ENCODE peak calls at places on chromosomes 13 and 19, in nine cellular contexts. One of them, this sample, is unnamed.

GRCh38 chr13:112132619-112133018 is 65.7 kb downstream of the SOX1 start:
- DNase-seq in Peyer's patch: no peak
- DNase-seq in fibroblast of mammary gland: no peak
- DNase-seq in activated CD4-positive, alpha-beta T cell treated with anti-CD3 and anti-CD28 coated beads for 4 hours: no peak
- DNase-seq in AG10803: no peak
- DNase-seq in ovary: no peak
- DNase-seq in choroid plexus epithelial cell: no peak
- DNase-seq in C1 segment of cervical spinal cord: no peak
- DNase-seq in HFFc6: no peak
- DNase-seq in this sample: no peak

GRCh38 chr19:31534786-31535185 is 185.6 kb upstream of the TSHZ3 start:
- DNase-seq in fibroblast of mammary gland: no peak
- DNase-seq in choroid plexus epithelial cell: no peak
- DNase-seq in ovary: no peak
- DNase-seq in C1 segment of cervical spinal cord: no peak
- DNase-seq in HFFc6: no peak
- DNase-seq in Peyer's patch: no peak
- DNase-seq in AG10803: no peak
- DNase-seq in activated CD4-positive, alpha-beta T cell treated with anti-CD3 and anti-CD28 coated beads for 4 hours: no peak
- DNase-seq in this sample: no peak

GRCh38 chr13:37481005-37481857 is 117.3 kb downstream of the POSTN start:
- DNase-seq in choroid plexus epithelial cell: peak
- DNase-seq in HFFc6: peak
- DNase-seq in Peyer's patch: no peak
- DNase-seq in C1 segment of cervical spinal cord: no peak
- DNase-seq in fibroblast of mammary gland: peak
- DNase-seq in ovary: no peak
- DNase-seq in AG10803: peak
- DNase-seq in activated CD4-positive, alpha-beta T cell treated with anti-CD3 and anti-CD28 coated beads for 4 hours: no peak
- DNase-seq in this sample: no peak

GRCh38 chr19:17936379-17936778 is 3.6 kb downstream of the CCDC124 start:
- DNase-seq in fibroblast of mammary gland: no peak
- DNase-seq in ovary: peak
- DNase-seq in C1 segment of cervical spinal cord: no peak
- DNase-seq in AG10803: no peak
- DNase-seq in choroid plexus epithelial cell: no peak
- DNase-seq in HFFc6: no peak
- DNase-seq in Peyer's patch: no peak
- DNase-seq in activated CD4-positive, alpha-beta T cell treated with anti-CD3 and anti-CD28 coated beads for 4 hours: no peak
- DNase-seq in this sample: no peak

GRCh38 chr13:109761695-109762094 is 24.7 kb downstream of the IRS2 start:
- DNase-seq in fibroblast of mammary gland: peak
- DNase-seq in HFFc6: no peak
- DNase-seq in AG10803: no peak
- DNase-seq in activated CD4-positive, alpha-beta T cell treated with anti-CD3 and anti-CD28 coated beads for 4 hours: no peak
- DNase-seq in Peyer's patch: no peak
- DNase-seq in choroid plexus epithelial cell: no peak
- DNase-seq in C1 segment of cervical spinal cord: no peak
- DNase-seq in ovary: no peak
- DNase-seq in this sample: no peak

GRCh38 chr13:71867101-71867814 is at the start of gene DACH1:
- DNase-seq in ovary: peak
- DNase-seq in AG10803: peak
- DNase-seq in fibroblast of mammary gland: peak
- DNase-seq in activated CD4-positive, alpha-beta T cell treated with anti-CD3 and anti-CD28 coated beads for 4 hours: no peak
- DNase-seq in Peyer's patch: no peak
- DNase-seq in HFFc6: peak
- DNase-seq in choroid plexus epithelial cell: peak
- DNase-seq in C1 segment of cervical spinal cord: no peak
- DNase-seq in this sample: peak

GRCh38 chr19:49799798-49800376 is 13.2 kb downstream of the FUZ start:
- DNase-seq in fibroblast of mammary gland: no peak
- DNase-seq in HFFc6: no peak
- DNase-seq in activated CD4-positive, alpha-beta T cell treated with anti-CD3 and anti-CD28 coated beads for 4 hours: no peak
- DNase-seq in choroid plexus epithelial cell: no peak
- DNase-seq in ovary: peak
- DNase-seq in Peyer's patch: no peak
- DNase-seq in C1 segment of cervical spinal cord: no peak
- DNase-seq in AG10803: no peak
- DNase-seq in this sample: no peak

GRCh38 chr13:24272452-24273161 is 36.8 kb upstream of the C1QTNF9 start:
- DNase-seq in AG10803: no peak
- DNase-seq in activated CD4-positive, alpha-beta T cell treated with anti-CD3 and anti-CD28 coated beads for 4 hours: no peak
- DNase-seq in C1 segment of cervical spinal cord: peak
- DNase-seq in ovary: peak
- DNase-seq in choroid plexus epithelial cell: no peak
- DNase-seq in HFFc6: no peak
- DNase-seq in Peyer's patch: no peak
- DNase-seq in fibroblast of mammary gland: no peak
- DNase-seq in this sample: no peak

GRCh38 chr13:100115693-100116254 is 26.9 kb downstream of the PCCA start:
- DNase-seq in AG10803: no peak
- DNase-seq in HFFc6: no peak
- DNase-seq in activated CD4-positive, alpha-beta T cell treated with anti-CD3 and anti-CD28 coated beads for 4 hours: no peak
- DNase-seq in C1 segment of cervical spinal cord: no peak
- DNase-seq in ovary: no peak
- DNase-seq in choroid plexus epithelial cell: no peak
- DNase-seq in Peyer's patch: no peak
- DNase-seq in fibroblast of mammary gland: no peak
- DNase-seq in this sample: no peak

GRCh38 chr13:98509271-98510155 is 67.4 kb downstream of the STK24 start:
- DNase-seq in choroid plexus epithelial cell: peak
- DNase-seq in HFFc6: peak
- DNase-seq in ovary: no peak
- DNase-seq in activated CD4-positive, alpha-beta T cell treated with anti-CD3 and anti-CD28 coated beads for 4 hours: peak
- DNase-seq in AG10803: peak
- DNase-seq in fibroblast of mammary gland: peak
- DNase-seq in Peyer's patch: peak
- DNase-seq in C1 segment of cervical spinal cord: no peak
- DNase-seq in this sample: peak

GRCh38 chr19:8505680-8506401 is 3.4 kb upstream of the PRAM1 start:
- DNase-seq in HFFc6: peak
- DNase-seq in ovary: peak
- DNase-seq in activated CD4-positive, alpha-beta T cell treated with anti-CD3 and anti-CD28 coated beads for 4 hours: peak
- DNase-seq in fibroblast of mammary gland: peak
- DNase-seq in C1 segment of cervical spinal cord: peak
- DNase-seq in Peyer's patch: peak
- DNase-seq in choroid plexus epithelial cell: peak
- DNase-seq in AG10803: peak
- DNase-seq in this sample: peak

GRCh38 chr19:15154002-15154612 is 46.7 kb downstream of the NOTCH3 start:
- DNase-seq in choroid plexus epithelial cell: peak
- DNase-seq in C1 segment of cervical spinal cord: no peak
- DNase-seq in activated CD4-positive, alpha-beta T cell treated with anti-CD3 and anti-CD28 coated beads for 4 hours: no peak
- DNase-seq in fibroblast of mammary gland: peak
- DNase-seq in ovary: no peak
- DNase-seq in AG10803: peak
- DNase-seq in Peyer's patch: no peak
- DNase-seq in HFFc6: peak
- DNase-seq in this sample: no peak

GRCh38 chr19:30604657-30605056 is 232.5 kb downstream of the ZNF536 start:
- DNase-seq in HFFc6: no peak
- DNase-seq in choroid plexus epithelial cell: no peak
- DNase-seq in activated CD4-positive, alpha-beta T cell treated with anti-CD3 and anti-CD28 coated beads for 4 hours: no peak
- DNase-seq in ovary: no peak
- DNase-seq in Peyer's patch: no peak
- DNase-seq in AG10803: no peak
- DNase-seq in C1 segment of cervical spinal cord: no peak
- DNase-seq in fibroblast of mammary gland: no peak
- DNase-seq in this sample: no peak

GRCh38 chr13:109857803-109858202 is 71.4 kb upstream of the IRS2 start:
- DNase-seq in activated CD4-positive, alpha-beta T cell treated with anti-CD3 and anti-CD28 coated beads for 4 hours: no peak
- DNase-seq in choroid plexus epithelial cell: no peak
- DNase-seq in AG10803: no peak
- DNase-seq in ovary: no peak
- DNase-seq in C1 segment of cervical spinal cord: no peak
- DNase-seq in Peyer's patch: no peak
- DNase-seq in fibroblast of mammary gland: no peak
- DNase-seq in HFFc6: no peak
- DNase-seq in this sample: no peak

GRCh38 chr19:10417598-10418280 is 2.6 kb upstream of the PDE4A start:
- DNase-seq in fibroblast of mammary gland: no peak
- DNase-seq in activated CD4-positive, alpha-beta T cell treated with anti-CD3 and anti-CD28 coated beads for 4 hours: no peak
- DNase-seq in HFFc6: no peak
- DNase-seq in Peyer's patch: no peak
- DNase-seq in ovary: no peak
- DNase-seq in C1 segment of cervical spinal cord: no peak
- DNase-seq in choroid plexus epithelial cell: peak
- DNase-seq in AG10803: no peak
- DNase-seq in this sample: no peak

GRCh38 chr19:46413262-46414031 is at the start of gene CCDC8:
- DNase-seq in fibroblast of mammary gland: peak
- DNase-seq in HFFc6: peak
- DNase-seq in ovary: peak
- DNase-seq in AG10803: peak
- DNase-seq in Peyer's patch: no peak
- DNase-seq in C1 segment of cervical spinal cord: peak
- DNase-seq in choroid plexus epithelial cell: peak
- DNase-seq in activated CD4-positive, alpha-beta T cell treated with anti-CD3 and anti-CD28 coated beads for 4 hours: no peak
- DNase-seq in this sample: peak

GRCh38 chr19:47469419-47469700 is 2.3 kb downstream of the SLC8A2 start:
- DNase-seq in AG10803: no peak
- DNase-seq in activated CD4-positive, alpha-beta T cell treated with anti-CD3 and anti-CD28 coated beads for 4 hours: no peak
- DNase-seq in HFFc6: no peak
- DNase-seq in C1 segment of cervical spinal cord: no peak
- DNase-seq in fibroblast of mammary gland: no peak
- DNase-seq in ovary: no peak
- DNase-seq in choroid plexus epithelial cell: no peak
- DNase-seq in Peyer's patch: no peak
- DNase-seq in this sample: no peak

GRCh38 chr19:53308339-53308811 is 25.2 kb upstream of the ZNF845 start:
- DNase-seq in HFFc6: no peak
- DNase-seq in activated CD4-positive, alpha-beta T cell treated with anti-CD3 and anti-CD28 coated beads for 4 hours: no peak
- DNase-seq in ovary: peak
- DNase-seq in Peyer's patch: no peak
- DNase-seq in AG10803: no peak
- DNase-seq in C1 segment of cervical spinal cord: peak
- DNase-seq in fibroblast of mammary gland: peak
- DNase-seq in choroid plexus epithelial cell: peak
- DNase-seq in this sample: peak

GRCh38 chr13:113741101-113741731 is 17.8 kb upstream of the TMEM255B start:
- DNase-seq in C1 segment of cervical spinal cord: no peak
- DNase-seq in AG10803: no peak
- DNase-seq in ovary: no peak
- DNase-seq in activated CD4-positive, alpha-beta T cell treated with anti-CD3 and anti-CD28 coated beads for 4 hours: no peak
- DNase-seq in HFFc6: no peak
- DNase-seq in fibroblast of mammary gland: no peak
- DNase-seq in Peyer's patch: no peak
- DNase-seq in choroid plexus epithelial cell: no peak
- DNase-seq in this sample: no peak

GRCh38 chr13:21717817-21718216 is 46.9 kb downstream of the FGF9 start:
- DNase-seq in HFFc6: no peak
- DNase-seq in AG10803: no peak
- DNase-seq in ovary: no peak
- DNase-seq in C1 segment of cervical spinal cord: no peak
- DNase-seq in activated CD4-positive, alpha-beta T cell treated with anti-CD3 and anti-CD28 coated beads for 4 hours: no peak
- DNase-seq in fibroblast of mammary gland: no peak
- DNase-seq in Peyer's patch: no peak
- DNase-seq in choroid plexus epithelial cell: no peak
- DNase-seq in this sample: no peak

GRCh38 chr13:113742000-113742441 is 17.0 kb upstream of the TMEM255B start:
- DNase-seq in HFFc6: peak
- DNase-seq in Peyer's patch: no peak
- DNase-seq in C1 segment of cervical spinal cord: no peak
- DNase-seq in choroid plexus epithelial cell: peak
- DNase-seq in fibroblast of mammary gland: peak
- DNase-seq in AG10803: peak
- DNase-seq in activated CD4-positive, alpha-beta T cell treated with anti-CD3 and anti-CD28 coated beads for 4 hours: no peak
- DNase-seq in ovary: no peak
- DNase-seq in this sample: no peak

GRCh38 chr13:99959538-99960230 is 11.9 kb downstream of the ZIC5 start:
- DNase-seq in ovary: no peak
- DNase-seq in AG10803: no peak
- DNase-seq in fibroblast of mammary gland: no peak
- DNase-seq in C1 segment of cervical spinal cord: no peak
- DNase-seq in choroid plexus epithelial cell: peak
- DNase-seq in HFFc6: no peak
- DNase-seq in activated CD4-positive, alpha-beta T cell treated with anti-CD3 and anti-CD28 coated beads for 4 hours: no peak
- DNase-seq in Peyer's patch: no peak
- DNase-seq in this sample: no peak

GRCh38 chr13:89755729-89756492 is 1591.6 kb upstream of the MIR17HG start:
- DNase-seq in choroid plexus epithelial cell: no peak
- DNase-seq in AG10803: no peak
- DNase-seq in HFFc6: no peak
- DNase-seq in fibroblast of mammary gland: no peak
- DNase-seq in ovary: no peak
- DNase-seq in C1 segment of cervical spinal cord: no peak
- DNase-seq in activated CD4-positive, alpha-beta T cell treated with anti-CD3 and anti-CD28 coated beads for 4 hours: no peak
- DNase-seq in Peyer's patch: no peak
- DNase-seq in this sample: no peak

GRCh38 chr13:23455401-23456185 is 22.1 kb upstream of the SACS start:
- DNase-seq in ovary: no peak
- DNase-seq in activated CD4-positive, alpha-beta T cell treated with anti-CD3 and anti-CD28 coated beads for 4 hours: no peak
- DNase-seq in HFFc6: no peak
- DNase-seq in choroid plexus epithelial cell: no peak
- DNase-seq in C1 segment of cervical spinal cord: no peak
- DNase-seq in AG10803: no peak
- DNase-seq in fibroblast of mammary gland: no peak
- DNase-seq in Peyer's patch: no peak
- DNase-seq in this sample: no peak

GRCh38 chr19:43941209-43941608 is 6.1 kb upstream of the ZNF45 start:
- DNase-seq in HFFc6: no peak
- DNase-seq in ovary: no peak
- DNase-seq in Peyer's patch: no peak
- DNase-seq in choroid plexus epithelial cell: no peak
- DNase-seq in AG10803: no peak
- DNase-seq in fibroblast of mammary gland: no peak
- DNase-seq in C1 segment of cervical spinal cord: no peak
- DNase-seq in activated CD4-positive, alpha-beta T cell treated with anti-CD3 and anti-CD28 coated beads for 4 hours: no peak
- DNase-seq in this sample: no peak

GRCh38 chr19:55226273-55226672 is 2.3 kb downstream of the TMEM86B start:
- DNase-seq in choroid plexus epithelial cell: no peak
- DNase-seq in fibroblast of mammary gland: no peak
- DNase-seq in Peyer's patch: no peak
- DNase-seq in HFFc6: no peak
- DNase-seq in ovary: no peak
- DNase-seq in activated CD4-positive, alpha-beta T cell treated with anti-CD3 and anti-CD28 coated beads for 4 hours: no peak
- DNase-seq in AG10803: no peak
- DNase-seq in C1 segment of cervical spinal cord: no peak
- DNase-seq in this sample: no peak

GRCh38 chr13:97369269-97369893 is 64.6 kb upstream of the RAP2A start:
- DNase-seq in choroid plexus epithelial cell: peak
- DNase-seq in fibroblast of mammary gland: peak
- DNase-seq in activated CD4-positive, alpha-beta T cell treated with anti-CD3 and anti-CD28 coated beads for 4 hours: no peak
- DNase-seq in AG10803: no peak
- DNase-seq in Peyer's patch: no peak
- DNase-seq in HFFc6: no peak
- DNase-seq in C1 segment of cervical spinal cord: no peak
- DNase-seq in ovary: no peak
- DNase-seq in this sample: no peak

GRCh38 chr13:51212808-51213728 is 9.1 kb upstream of the FAM124A start:
- DNase-seq in Peyer's patch: no peak
- DNase-seq in C1 segment of cervical spinal cord: no peak
- DNase-seq in fibroblast of mammary gland: peak
- DNase-seq in HFFc6: no peak
- DNase-seq in ovary: no peak
- DNase-seq in choroid plexus epithelial cell: peak
- DNase-seq in activated CD4-positive, alpha-beta T cell treated with anti-CD3 and anti-CD28 coated beads for 4 hours: no peak
- DNase-seq in AG10803: no peak
- DNase-seq in this sample: no peak

GRCh38 chr13:29771247-29771646 is 79.2 kb downstream of the UBL3 start:
- DNase-seq in AG10803: peak
- DNase-seq in choroid plexus epithelial cell: peak
- DNase-seq in HFFc6: peak
- DNase-seq in ovary: no peak
- DNase-seq in fibroblast of mammary gland: peak
- DNase-seq in Peyer's patch: no peak
- DNase-seq in C1 segment of cervical spinal cord: no peak
- DNase-seq in activated CD4-positive, alpha-beta T cell treated with anti-CD3 and anti-CD28 coated beads for 4 hours: no peak
- DNase-seq in this sample: no peak

GRCh38 chr13:46553521-46553885 is 533 bp downstream of the LRCH1 start:
- DNase-seq in HFFc6: no peak
- DNase-seq in choroid plexus epithelial cell: no peak
- DNase-seq in C1 segment of cervical spinal cord: no peak
- DNase-seq in fibroblast of mammary gland: no peak
- DNase-seq in AG10803: no peak
- DNase-seq in Peyer's patch: no peak
- DNase-seq in ovary: peak
- DNase-seq in activated CD4-positive, alpha-beta T cell treated with anti-CD3 and anti-CD28 coated beads for 4 hours: peak
- DNase-seq in this sample: no peak

GRCh38 chr13:49652691-49653305 is 24.5 kb downstream of the ARL11 start:
- DNase-seq in fibroblast of mammary gland: peak
- DNase-seq in activated CD4-positive, alpha-beta T cell treated with anti-CD3 and anti-CD28 coated beads for 4 hours: no peak
- DNase-seq in Peyer's patch: no peak
- DNase-seq in AG10803: peak
- DNase-seq in choroid plexus epithelial cell: peak
- DNase-seq in ovary: no peak
- DNase-seq in C1 segment of cervical spinal cord: no peak
- DNase-seq in HFFc6: peak
- DNase-seq in this sample: no peak

This sample was measured in left ventricle myocardium inferior.